ENCODE peak calls at places on chromosome 4, in nine cellular contexts. E is neural progenitor cell, P is HCT116, M is MM.1S, I is OCI-LY7, Y is GM23248, L is hepatocyte, N is PC-3, R is SK-N-SH. O is an unnamed sample.

GRCh38 chr4:4712800-4713528 is 146.5 kb upstream of the MSX1 start:
- DNase-seq in Y (no peak), P (no peak), N (no peak), R (no peak), L (no peak), E (no peak), I (no peak), M (no peak), O (peak; percentile 52)

GRCh38 chr4:37735578-37735977 is 49.4 kb upstream of the RELL1 start:
- DNase-seq in R (no peak), L (no peak), E (no peak), P (no peak), I (no peak), Y (no peak), M (no peak), N (no peak), O (no peak)

GRCh38 chr4:108224628-108225053 is 55.9 kb upstream of the LEF1 start:
- DNase-seq in R (peak; percentile 33), M (no peak), N (no peak), L (peak; percentile 62), E (no peak), P (no peak), Y (peak; percentile 19), I (no peak), O (no peak)

GRCh38 chr4:22515888-22516541 is at the start of gene ADGRA3:
- DNase-seq in L (peak; percentile 91), R (peak; percentile 94), N (peak; percentile 71), M (peak; percentile 57), E (peak; percentile 91), I (no peak), P (no peak), Y (peak; percentile 77), O (peak; percentile 78)

GRCh38 chr4:3384771-3385701 is 56.7 kb upstream of the HGFAC start:
- DNase-seq in Y (no peak), R (no peak), L (no peak), P (no peak), N (no peak), E (no peak), M (no peak), I (no peak), O (no peak)

GRCh38 chr4:36549256-36549655 is 267.8 kb downstream of the DTHD1 start:
- DNase-seq in N (peak; percentile 23), Y (no peak), E (no peak), R (no peak), I (no peak), M (no peak), L (no peak), P (peak; percentile 18), O (no peak)

GRCh38 chr4:71554025-71554424 is 215.2 kb downstream of the SLC4A4 start:
- DNase-seq in E (no peak), R (no peak), M (no peak), Y (no peak), N (no peak), I (no peak), L (no peak), P (no peak), O (no peak)

GRCh38 chr4:21879187-21879586 is 69.4 kb downstream of the KCNIP4 start:
- DNase-seq in P (no peak), Y (peak; percentile 20), N (peak; percentile 21), I (no peak), L (no peak), M (no peak), E (peak; percentile 54), R (no peak), O (peak; percentile 66)

GRCh38 chr4:65661469-65661868 is 8.8 kb downstream of the EPHA5 start:
- DNase-seq in E (no peak), I (no peak), M (peak; percentile 22), P (no peak), L (no peak), N (peak; percentile 71), Y (no peak), R (no peak), O (peak; percentile 35)

GRCh38 chr4:156971623-156972369 is at the start of gene PDGFC:
- DNase-seq in P (no peak), I (no peak), E (peak; percentile 92), L (peak; percentile 91), N (peak; percentile 68), M (peak; percentile 66), Y (peak; percentile 79), R (peak; percentile 80), O (peak; percentile 85)

GRCh38 chr4:156970501-156971167 is 965 bp downstream of the PDGFC start:
- DNase-seq in I (no peak), Y (peak; percentile 91), E (peak; percentile 78), L (peak; percentile 79), N (peak; percentile 56), P (no peak), M (peak; percentile 55), R (peak; percentile 68), O (peak; percentile 72)

GRCh38 chr4:156971168-156971601 is 414 bp downstream of the PDGFC start:
- DNase-seq in L (no peak), I (no peak), Y (no peak), P (no peak), R (peak; percentile 64), N (no peak), M (no peak), E (peak; percentile 64), O (peak; percentile 47)

GRCh38 chr4:156969136-156969535 is 2.5 kb downstream of the PDGFC start:
- DNase-seq in I (no peak), L (no peak), Y (no peak), P (no peak), M (no peak), N (no peak), R (no peak), E (no peak), O (no peak)

GRCh38 chr4:156968479-156968984 is 3.1 kb downstream of the PDGFC start:
- DNase-seq in M (peak; percentile 79), P (peak; percentile 62), L (peak; percentile 83), N (peak; percentile 81), I (peak; percentile 37), E (peak; percentile 69), Y (peak; percentile 81), R (peak; percentile 42), O (peak; percentile 85)
- TF ChIP-seq EZH2phosphoT487 in M (no peak), P (no peak), L (no peak), N (no peak), I (no peak), E (no peak), Y (no peak), R (no peak), O (no peak)

GRCh38 chr4:1488831-1489638 is 82.8 kb upstream of the NKX1-1 start:
- DNase-seq in P (no peak), M (no peak), I (no peak), N (no peak), R (no peak), Y (no peak), E (no peak), L (no peak), O (no peak)
- TF ChIP-seq EZH2phosphoT487 in P (no peak), M (no peak), I (no peak), N (no peak), R (no peak), Y (no peak), E (no peak), L (no peak), O (no peak)

GRCh38 chr4:153141238-153141637 is 63.0 kb upstream of the TRIM2 start:
- DNase-seq in I (no peak), M (no peak), N (no peak), P (no peak), E (no peak), L (no peak), Y (no peak), R (no peak), O (no peak)
- TF ChIP-seq EZH2phosphoT487 in I (no peak), M (no peak), N (no peak), P (no peak), E (no peak), L (no peak), Y (no peak), R (no peak), O (no peak)

GRCh38 chr4:54077812-54078211 is 13.4 kb upstream of the CHIC2 start:
- DNase-seq in R (no peak), P (no peak), L (no peak), I (no peak), M (no peak), E (no peak), N (peak; percentile 70), Y (peak; percentile 65), O (no peak)
- TF ChIP-seq EZH2phosphoT487 in R (no peak), P (no peak), L (no peak), I (no peak), M (no peak), E (no peak), N (no peak), Y (no peak), O (no peak)

GRCh38 chr4:6097581-6097980 is 79.3 kb upstream of the C4orf50 start:
- DNase-seq in R (no peak), M (no peak), I (no peak), P (no peak), N (no peak), E (no peak), L (no peak), Y (no peak), O (no peak)
- TF ChIP-seq EZH2phosphoT487 in R (no peak), M (no peak), I (no peak), P (no peak), N (no peak), E (no peak), L (no peak), Y (no peak), O (no peak)

DNA sequence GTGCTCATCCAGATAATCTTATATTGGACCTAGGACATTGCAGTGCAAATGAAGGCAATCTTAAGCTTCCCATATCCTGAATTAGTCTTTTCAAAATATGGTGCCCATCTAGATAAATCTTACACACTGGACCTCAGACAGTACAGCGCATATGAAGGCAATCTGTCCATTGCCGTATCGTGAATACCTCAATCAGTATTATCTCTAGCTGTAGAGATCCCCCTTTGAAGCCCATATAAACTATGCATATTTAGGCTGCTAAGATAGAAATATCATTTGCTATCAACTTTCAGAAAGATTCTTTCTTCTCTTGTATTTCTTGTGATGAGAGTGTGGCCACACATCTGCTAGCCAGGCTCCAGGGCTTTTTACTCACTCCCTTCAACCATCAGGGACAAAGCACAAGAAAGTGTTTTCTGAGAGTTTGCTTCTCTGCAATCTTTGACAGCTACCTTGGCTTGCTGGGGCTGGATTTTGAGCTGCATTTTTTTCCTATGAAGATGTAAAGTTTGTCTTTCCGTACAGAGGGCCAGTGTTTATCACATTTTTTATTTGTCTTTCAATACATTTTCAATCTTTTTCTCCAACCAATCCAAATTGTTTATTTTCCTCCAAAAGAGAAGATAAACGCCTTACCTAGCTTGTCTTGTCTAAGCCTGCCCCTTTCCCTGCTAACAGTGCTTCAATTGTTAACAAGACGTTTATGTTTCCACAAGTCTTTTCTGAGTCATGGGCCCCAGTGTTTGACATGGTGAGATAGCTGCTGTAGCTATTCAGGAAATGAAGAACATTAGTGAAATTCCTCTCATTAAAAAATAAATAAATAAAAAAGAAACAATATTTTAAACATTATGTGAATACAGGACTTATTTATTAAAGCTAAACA is 57.6 kb upstream of the FAT1 start:
- DNase-seq in R (no peak), I (no peak), P (peak; percentile 66), M (no peak), Y (peak; percentile 57), N (peak; percentile 77), E (no peak), L (peak; percentile 57), O (no peak)
- TF ChIP-seq EZH2phosphoT487 in R (no peak), I (no peak), P (no peak), M (no peak), Y (no peak), N (no peak), E (no peak), L (no peak), O (no peak)

O was measured in GM23338.